ENCODE peak calls at places on chromosomes 3 and 15, in six cellular contexts. F is activated CD4-positive, CD25-positive, alpha-beta regulatory T cell treated with anti-CD3 and anti-CD28 coated beads, Interleukin-2, amount 50 U/mL, for 24 hours; D is lower lobe of right lung; G is body of pancreas; C is right cardiac atrium; R is left lung. B is an unnamed sample.

GRCh38 chr3:137692803-137693431 is 71.2 kb upstream of the SOX14 start:
- ATAC-seq in F (no peak), D (peak), G (no peak), C (no peak), R (peak), B (no peak)

GRCh38 chr3:37909067-37909911 is 47.6 kb downstream of the CTDSPL start:
- ATAC-seq in F (no peak), D (peak), G (peak), C (peak), R (no peak), B (no peak)

GRCh38 chr3:156341831-156342416 is 213.0 kb downstream of the SSR3 start:
- ATAC-seq in F (peak), D (no peak), G (no peak), C (no peak), R (no peak), B (no peak)

GRCh38 chr3:15429080-15429479 is 1.7 kb downstream of the EAF1 start:
- ATAC-seq in F (no peak), D (no peak), G (no peak), C (no peak), R (no peak), B (no peak)

GRCh38 chr3:179760944-179761343 is 108.1 kb downstream of the USP13 start:
- ATAC-seq in F (no peak), D (no peak), G (no peak), C (no peak), R (peak), B (no peak)

GRCh38 chr3:188385295-188385694 is 231.3 kb downstream of the LPP start:
- ATAC-seq in F (no peak), D (peak), G (no peak), C (peak), R (peak), B (no peak)

GRCh38 chr3:136577791-136578190 is 174.4 kb downstream of the STAG1 start:
- ATAC-seq in F (no peak), D (no peak), G (no peak), C (no peak), R (no peak), B (no peak)

GRCh38 chr3:41681479-41681878 is 280.4 kb downstream of the ULK4 start:
- ATAC-seq in F (no peak), D (peak), G (no peak), C (peak), R (peak), B (no peak)

GRCh38 chr3:134350861-134351311 is 23.4 kb downstream of the AMOTL2 start:
- ATAC-seq in F (no peak), D (peak), G (peak), C (peak), R (peak), B (no peak)

GRCh38 chr3:30098206-30098605 is 508.2 kb upstream of the TGFBR2 start:
- ATAC-seq in F (no peak), D (no peak), G (no peak), C (no peak), R (no peak), B (peak)

GRCh38 chr3:175580318-175580717 is 721.2 kb downstream of the NAALADL2 start:
- ATAC-seq in F (no peak), D (no peak), G (no peak), C (no peak), R (no peak), B (no peak)

GRCh38 chr3:141738636-141739363 is 702 bp downstream of the RNF7 start:
- ATAC-seq in F (peak), D (peak), G (peak), C (peak), R (peak), B (peak)

GRCh38 chr15:88636039-88636438 is 2.8 kb upstream of the ISG20 start:
- ATAC-seq in F (peak), D (no peak), G (peak), C (no peak), R (no peak), B (peak)

GRCh38 chr15:72236381-72237285 is 5.6 kb upstream of the PKM start:
- ATAC-seq in F (no peak), D (no peak), G (no peak), C (no peak), R (no peak), B (peak)

GRCh38 chr15:75928680-75929608 is 25.3 kb downstream of the FBXO22 start:
- ATAC-seq in F (no peak), D (no peak), G (peak), C (no peak), R (no peak), B (no peak)

GRCh38 chr15:63483521-63484371 is 20.6 kb upstream of the USP3 start:
- ATAC-seq in F (no peak), D (no peak), G (no peak), C (no peak), R (no peak), B (peak)

GRCh38 chr3:65438612-65439011 is 600.1 kb downstream of the MAGI1 start:
- ATAC-seq in F (no peak), D (no peak), G (no peak), C (no peak), R (no peak), B (no peak)

GRCh38 chr15:56775632-56776031 is 42.3 kb upstream of the ZNF280D start:
- ATAC-seq in F (no peak), D (no peak), G (no peak), C (no peak), R (no peak), B (no peak)

GRCh38 chr3:123346726-123347125 is 102.2 kb downstream of the ADCY5 start:
- ATAC-seq in F (no peak), D (no peak), G (peak), C (peak), R (peak), B (no peak)

GRCh38 chr3:192331749-192332385 is 395.5 kb downstream of the FGF12 start:
- ATAC-seq in F (no peak), D (no peak), G (no peak), C (no peak), R (no peak), B (no peak)

GRCh38 chr15:78915341-78916087 is 29.3 kb downstream of the CTSH start:
- ATAC-seq in F (no peak), D (peak), G (no peak), C (peak), R (peak), B (no peak)

GRCh38 chr15:101474983-101475382 is 14.5 kb downstream of the PCSK6 start:
- ATAC-seq in F (no peak), D (no peak), G (no peak), C (no peak), R (no peak), B (no peak)

GRCh38 chr3:192275741-192276355 is 451.5 kb downstream of the FGF12 start:
- ATAC-seq in F (no peak), D (no peak), G (peak), C (no peak), R (no peak), B (no peak)

GRCh38 chr15:36080759-36081158 is 498.7 kb upstream of the CDIN1 start:
- ATAC-seq in F (no peak), D (no peak), G (no peak), C (peak), R (peak), B (no peak)

GRCh38 chr3:39050020-39050419 is 1.7 kb downstream of the SCN11A start:
- ATAC-seq in F (no peak), D (peak), G (no peak), C (no peak), R (no peak), B (peak)

GRCh38 chr15:89278307-89278706 is 34.5 kb downstream of the FANCI start:
- ATAC-seq in F (peak), D (no peak), G (no peak), C (no peak), R (no peak), B (peak)

GRCh38 chr3:100865442-100865841 is 127.8 kb downstream of the ABI3BP start:
- ATAC-seq in F (no peak), D (peak), G (no peak), C (no peak), R (peak), B (no peak)

B was measured in activated T-helper 17 cell treated with anti-CD3 and anti-CD28 coated beads, Interleukin-2, amount 50 U/mL, for 72 hours.